ENCODE peak calls at places on chromosomes 11 and 22, in seven cellular contexts. V, Z, P, M, Y, Q and D are unnamed samples.

GRCh38 chr11:57513911-57514537 is 1.5 kb downstream of the SLC43A1 start:
- DNase-seq in V (no peak), Z (no peak), P (peak), M (no peak), Y (no peak), Q (peak), D (no peak)

GRCh38 chr11:80414766-80415165 is 973.9 kb upstream of the TENM4 start:
- DNase-seq in V (no peak), Z (no peak), P (no peak), M (no peak), Y (no peak), Q (no peak), D (no peak)

GRCh38 chr11:131408011-131408640 is 37.7 kb downstream of the NTM start:
- DNase-seq in V (peak), Z (peak), P (no peak), M (no peak), Y (no peak), Q (no peak), D (no peak)

GRCh38 chr11:72625746-72626636 is 48.2 kb downstream of the PDE2A start:
- DNase-seq in V (no peak), Z (no peak), P (peak), M (no peak), Y (no peak), Q (no peak), D (no peak)

GRCh38 chr11:90251599-90251998 is 28.8 kb upstream of the CHORDC1 start:
- DNase-seq in V (no peak), Z (no peak), P (no peak), M (no peak), Y (no peak), Q (no peak), D (no peak)

GRCh38 chr11:131674051-131674755 is 303.8 kb downstream of the NTM start:
- DNase-seq in V (peak), Z (peak), P (peak), M (peak), Y (peak), Q (no peak), D (peak)

GRCh38 chr11:76830639-76831312 is 29.9 kb upstream of the ACER3 start:
- DNase-seq in V (no peak), Z (peak), P (no peak), M (peak), Y (no peak), Q (no peak), D (peak)

GRCh38 chr11:66126808-66127555 is 56.9 kb downstream of the PACS1 start:
- DNase-seq in V (no peak), Z (no peak), P (peak), M (no peak), Y (no peak), Q (no peak), D (no peak)

GRCh38 chr11:59186130-59186594 is 14.2 kb downstream of the DTX4 start:
- DNase-seq in V (peak), Z (no peak), P (peak), M (no peak), Y (no peak), Q (no peak), D (no peak)

GRCh38 chr11:232783-233565 is 3.2 kb downstream of the SIRT3 start:
- DNase-seq in V (no peak), Z (no peak), P (no peak), M (no peak), Y (no peak), Q (no peak), D (no peak)

GRCh38 chr11:1652778-1653540 is 23.4 kb downstream of the KRTAP5-5 start:
- DNase-seq in V (peak), Z (no peak), P (peak), M (no peak), Y (no peak), Q (peak), D (no peak)

GRCh38 chr11:93196816-93197382 is 892 bp downstream of the SLC36A4 start:
- DNase-seq in V (peak), Z (no peak), P (no peak), M (no peak), Y (no peak), Q (no peak), D (peak)

GRCh38 chr11:128828350-128828749 is 38.7 kb downstream of the KCNJ1 start:
- DNase-seq in V (no peak), Z (no peak), P (no peak), M (no peak), Y (no peak), Q (no peak), D (no peak)

GRCh38 chr11:62671604-62672528 is at the start of the genes LBHD1 and UQCC3:
- DNase-seq in V (peak), Z (no peak), P (peak), M (no peak), Y (peak), Q (no peak), D (peak)

GRCh38 chr11:1541474-1542204 is 30.4 kb downstream of the DUSP8 start:
- DNase-seq in V (no peak), Z (no peak), P (no peak), M (no peak), Y (no peak), Q (no peak), D (no peak)

GRCh38 chr22:48661984-48662383 is 1165.7 kb downstream of the BRD1 start:
- DNase-seq in V (no peak), Z (no peak), P (no peak), M (no peak), Y (no peak), Q (no peak), D (no peak)

GRCh38 chr11:133964946-133965632 is 8.3 kb upstream of the IGSF9B start:
- DNase-seq in V (no peak), Z (peak), P (no peak), M (no peak), Y (no peak), Q (no peak), D (no peak)

GRCh38 chr22:37169947-37170688 is 17.9 kb downstream of the C1QTNF6 start:
- DNase-seq in V (no peak), Z (no peak), P (no peak), M (no peak), Y (no peak), Q (peak), D (no peak)

GRCh38 chr11:75668508-75669297 is at the start of gene MAP6:
- DNase-seq in V (peak), Z (no peak), P (peak), M (no peak), Y (no peak), Q (no peak), D (no peak)

GRCh38 chr11:124740277-124740882 is 638 bp downstream of the NRGN start:
- DNase-seq in V (peak), Z (no peak), P (no peak), M (no peak), Y (no peak), Q (no peak), D (no peak)

GRCh38 chr11:2768471-2769408 is 68.9 kb upstream of the KCNQ1OT1 start:
- DNase-seq in V (peak), Z (peak), P (no peak), M (no peak), Y (peak), Q (peak), D (no peak)

GRCh38 chr11:44286268-44286880 is 23.6 kb downstream of the ALX4 start:
- DNase-seq in V (peak), Z (no peak), P (peak), M (no peak), Y (no peak), Q (no peak), D (no peak)

GRCh38 chr11:119590651-119591308 is 138.2 kb downstream of the NECTIN1 start:
- DNase-seq in V (no peak), Z (no peak), P (no peak), M (peak), Y (no peak), Q (no peak), D (no peak)

GRCh38 chr11:13287026-13287425 is 9.4 kb downstream of the BMAL1 start:
- DNase-seq in V (no peak), Z (no peak), P (no peak), M (no peak), Y (no peak), Q (no peak), D (no peak)

GRCh38 chr11:121929581-121929980 is 186.4 kb downstream of the BLID start:
- DNase-seq in V (no peak), Z (no peak), P (no peak), M (peak), Y (peak), Q (no peak), D (no peak)

GRCh38 chr11:704799-705645 is 1.0 kb upstream of the EPS8L2 start:
- DNase-seq in V (peak), Z (no peak), P (peak), M (no peak), Y (no peak), Q (peak), D (no peak)

GRCh38 chr11:114026355-114026754 is 33.2 kb upstream of the ZBTB16 start:
- DNase-seq in V (no peak), Z (no peak), P (no peak), M (no peak), Y (no peak), Q (no peak), D (no peak)

GRCh38 chr22:39430576-39431150 is 26.1 kb upstream of the MGAT3 start:
- DNase-seq in V (no peak), Z (no peak), P (no peak), M (no peak), Y (no peak), Q (peak), D (no peak)

GRCh38 chr22:39428597-39429071 is 28.2 kb upstream of the MGAT3 start:
- DNase-seq in V (no peak), Z (no peak), P (no peak), M (peak), Y (no peak), Q (peak), D (no peak)

GRCh38 chr22:39429916-39430575 is 26.8 kb upstream of the MGAT3 start:
- DNase-seq in V (no peak), Z (no peak), P (no peak), M (no peak), Y (no peak), Q (peak), D (no peak)

GRCh38 chr22:39427751-39428596 is 28.4 kb downstream of the TAB1 start:
- DNase-seq in V (no peak), Z (no peak), P (peak), M (no peak), Y (no peak), Q (peak), D (no peak)

DNA sequence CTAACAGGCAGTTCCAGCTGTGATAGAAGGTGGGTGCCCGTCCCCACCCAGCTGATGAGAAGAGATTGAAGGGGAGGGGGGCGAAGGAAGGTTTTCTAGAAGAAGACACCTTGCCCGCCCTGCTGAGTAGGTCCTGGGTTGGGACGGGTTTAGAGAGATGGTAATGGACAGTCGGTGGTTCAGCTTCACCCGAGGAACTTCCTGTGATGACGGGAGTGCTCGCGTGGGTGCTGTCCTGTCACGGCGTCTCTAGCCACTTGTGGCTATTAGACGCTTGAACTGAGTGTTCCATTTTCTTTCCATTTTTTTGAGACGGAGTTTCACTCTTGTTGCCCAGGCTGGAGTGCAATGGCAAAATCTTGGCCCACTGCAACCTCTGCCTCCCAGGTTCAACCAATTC is 27.6 kb upstream of the MGAT3 start:
- DNase-seq in V (no peak), Z (no peak), P (no peak), M (no peak), Y (no peak), Q (no peak), D (no peak)
- TF ChIP-seq CTCF in V (no peak), Z (no peak), P (no peak), M (no peak), Y (no peak), Q (no peak), D (no peak)

GRCh38 chr22:44473580-44473979 is 24.5 kb downstream of the RTL6 start:
- DNase-seq in V (no peak), Z (no peak), P (no peak), M (no peak), Y (peak), Q (no peak), D (no peak)
- TF ChIP-seq CTCF in V (no peak), Z (no peak), P (no peak), M (no peak), Y (no peak), Q (no peak), D (no peak)

GRCh38 chr11:108793611-108794010 is 128.7 kb downstream of the DDX10 start:
- DNase-seq in V (no peak), Z (no peak), P (no peak), M (no peak), Y (no peak), Q (no peak), D (no peak)
- TF ChIP-seq CTCF in V (no peak), Z (no peak), P (no peak), M (no peak), Y (no peak), Q (no peak), D (no peak)

GRCh38 chr22:45263790-45264269 is 20.9 kb upstream of the UPK3A start:
- DNase-seq in V (peak), Z (peak), P (peak), M (no peak), Y (no peak), Q (no peak), D (peak)
- TF ChIP-seq CTCF in V (peak), Z (peak), P (peak), M (peak), Y (peak), Q (peak), D (peak)

GRCh38 chr11:102451693-102452460 is 688 bp downstream of the TMEM123 start:
- DNase-seq in V (peak), Z (no peak), P (peak), M (no peak), Y (no peak), Q (no peak), D (no peak)
- TF ChIP-seq CTCF in V (no peak), Z (no peak), P (no peak), M (peak), Y (no peak), Q (peak), D (no peak)

DNA sequence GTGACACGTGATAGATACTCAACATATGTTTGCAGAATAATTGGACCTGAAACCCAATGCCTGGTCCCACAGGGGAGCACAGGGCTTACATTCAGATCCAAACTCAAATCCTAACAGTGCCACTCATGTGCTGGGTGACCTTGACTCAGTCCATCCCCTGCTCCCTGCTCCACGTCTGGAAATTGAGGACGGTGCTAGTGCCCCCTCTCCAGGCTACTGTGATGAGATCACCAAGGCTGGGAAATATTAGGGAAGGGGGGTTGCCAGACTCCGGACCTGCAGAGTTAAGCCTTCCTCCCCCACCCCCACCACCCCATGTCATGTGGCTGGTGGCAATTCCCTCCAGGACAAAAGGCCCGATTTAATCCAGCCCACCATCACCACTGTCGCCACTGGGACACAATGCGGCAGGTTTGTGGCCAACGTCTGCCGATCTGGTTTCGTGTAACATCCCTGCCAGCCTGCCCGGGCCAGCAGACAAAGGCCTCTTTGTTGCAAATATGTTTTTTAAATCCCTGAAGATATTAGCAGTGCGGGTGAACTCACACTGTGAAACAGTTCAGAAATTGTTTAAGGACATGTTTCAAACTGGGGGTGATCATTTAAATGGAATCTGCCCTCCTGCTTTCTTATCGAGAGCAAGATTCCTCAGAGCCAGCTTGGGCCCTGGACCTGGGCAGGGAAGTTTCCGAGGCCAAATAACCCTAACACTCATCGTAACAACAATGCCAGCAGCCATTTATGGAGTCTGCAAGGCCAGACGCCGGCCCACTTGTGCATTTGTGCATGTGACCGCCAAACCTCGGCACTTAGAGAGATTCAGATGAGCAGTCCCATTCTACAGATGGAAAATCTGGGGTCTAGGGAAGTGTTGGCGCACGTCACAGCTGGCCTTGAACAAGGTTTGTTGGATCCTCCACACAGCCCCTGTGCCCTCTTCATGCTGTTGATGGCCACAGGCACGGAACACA is 19.6 kb upstream of the MN1 start:
- DNase-seq in V (no peak), Z (no peak), P (no peak), M (no peak), Y (no peak), Q (no peak), D (no peak)
- TF ChIP-seq CTCF in V (no peak), Z (no peak), P (no peak), M (no peak), Y (no peak), Q (no peak), D (no peak)

GRCh38 chr22:19801340-19802000 is 40.9 kb downstream of the TBX1 start:
- DNase-seq in V (no peak), Z (no peak), P (no peak), M (peak), Y (no peak), Q (peak), D (no peak)

GRCh38 chr22:19802001-19802880 is 41.7 kb downstream of the TBX1 start:
- DNase-seq in V (no peak), Z (no peak), P (no peak), M (no peak), Y (no peak), Q (peak), D (no peak)

GRCh38 chr22:19800306-19800705 is 39.7 kb downstream of the TBX1 start:
- DNase-seq in V (no peak), Z (no peak), P (no peak), M (no peak), Y (no peak), Q (peak), D (no peak)

GRCh38 chr22:19799322-19800190 is 39.0 kb downstream of the TBX1 start:
- DNase-seq in V (no peak), Z (peak), P (no peak), M (peak), Y (no peak), Q (peak), D (peak)

DNA sequence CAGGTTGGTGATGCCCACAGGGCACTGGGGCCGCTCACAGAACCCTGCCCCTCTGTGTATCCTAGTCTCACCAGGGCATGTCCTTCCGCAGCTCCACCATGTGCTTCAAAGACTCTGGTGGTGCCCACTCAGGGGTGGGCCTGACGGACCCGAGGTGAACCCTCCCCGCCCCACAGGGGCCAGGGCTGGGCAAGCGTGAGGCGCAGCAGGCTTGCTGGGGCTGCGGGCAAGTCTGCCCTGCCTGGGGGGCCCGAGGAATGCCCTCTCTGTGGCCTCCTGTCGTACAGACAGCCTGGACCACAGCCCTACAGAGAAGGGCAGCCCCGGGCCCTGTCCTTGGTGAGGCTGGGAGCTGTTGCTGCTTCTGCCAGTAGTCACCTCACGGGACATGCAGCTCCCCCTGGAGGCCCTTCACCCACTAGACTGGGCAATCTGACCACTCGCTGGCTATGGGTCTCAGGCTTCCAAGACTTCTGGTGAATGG is 40.2 kb downstream of the TBX1 start:
- DNase-seq in V (no peak), Z (no peak), P (no peak), M (no peak), Y (no peak), Q (peak), D (no peak)
- TF ChIP-seq CTCF in V (no peak), Z (peak), P (no peak), M (peak), Y (no peak), Q (peak), D (peak)

GRCh38 chr11:71563401-71563800 is 2.0 kb upstream of the KRTAP5-10 start:
- DNase-seq in V (peak), Z (peak), P (no peak), M (no peak), Y (no peak), Q (no peak), D (no peak)
- TF ChIP-seq CTCF in V (peak), Z (peak), P (no peak), M (peak), Y (peak), Q (peak), D (peak)

DNA sequence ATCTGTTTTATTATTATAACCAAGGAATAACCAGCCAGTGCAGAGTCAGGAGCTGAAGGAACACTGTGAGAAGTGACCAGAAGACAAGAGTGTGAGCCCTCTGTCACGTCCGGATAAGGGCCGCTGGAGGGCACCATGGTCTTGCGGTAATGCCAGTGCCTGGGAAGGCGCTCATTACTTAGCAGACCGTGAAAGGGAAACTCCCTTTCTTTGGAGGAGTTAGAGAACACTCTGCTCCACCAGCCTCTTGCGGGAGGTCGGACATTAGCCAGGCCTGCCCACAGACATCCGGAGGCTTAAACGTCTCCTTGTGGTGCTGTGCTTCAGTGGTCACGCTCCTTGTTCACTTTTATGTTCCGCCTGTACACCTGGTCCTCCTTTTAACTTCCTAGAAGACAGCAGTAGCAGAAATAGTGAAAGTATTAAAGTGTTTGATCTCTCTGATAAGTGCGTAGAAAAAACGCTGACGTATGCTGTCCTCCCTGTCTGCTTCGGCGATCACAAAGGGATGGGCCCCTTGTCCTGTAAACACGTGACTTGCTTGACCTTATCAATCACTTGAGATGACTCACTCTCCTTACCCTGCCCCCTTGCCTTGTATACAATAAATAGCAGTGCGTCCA is 120.6 kb upstream of the LMO1 start:
- DNase-seq in V (no peak), Z (no peak), P (peak), M (no peak), Y (peak), Q (no peak), D (no peak)
- TF ChIP-seq CTCF in V (no peak), Z (no peak), P (no peak), M (no peak), Y (no peak), Q (peak), D (no peak)

GRCh38 chr22:16783930-16784354 is 41.3 kb downstream of the XKR3 start:
- DNase-seq in V (peak), Z (no peak), P (no peak), M (no peak), Y (no peak), Q (no peak), D (no peak)
- TF ChIP-seq CTCF in V (no peak), Z (peak), P (no peak), M (no peak), Y (no peak), Q (peak), D (peak)